ENCODE peak calls at places on chromosomes 2 and 18, in ten cellular contexts. B is body of pancreas, U is neural progenitor cell, M is lower leg skin, F is GM12865, R is NT2/D1, D is kidney epithelial cell, A is right cardiac atrium, W is foreskin fibroblast, P is Peyer's patch. J is an unnamed sample.

GRCh38 chr2:223600056-223600455 is 2.1 kb downstream of the SCG2 start:
- DNase-seq in F (no peak), U (no peak), M (no peak), R (no peak), P (no peak), D (no peak), B (no peak), W (peak), A (no peak), J (no peak)

GRCh38 chr2:156864230-156864629 is 393.3 kb upstream of the GALNT5 start:
- DNase-seq in B (no peak), A (no peak), R (no peak), F (no peak), U (no peak), W (no peak), M (no peak), P (no peak), D (no peak), J (no peak)

GRCh38 chr2:199316851-199317250 is 140.9 kb downstream of the SATB2 start:
- DNase-seq in B (no peak), F (no peak), U (no peak), P (no peak), A (no peak), W (no peak), R (no peak), D (no peak), M (no peak), J (no peak)

GRCh38 chr2:166765141-166765540 is 123.1 kb upstream of the XIRP2 start:
- DNase-seq in D (no peak), B (no peak), R (no peak), F (no peak), M (no peak), U (peak), W (peak), P (no peak), A (no peak), J (no peak)

GRCh38 chr2:231000211-231000904 is 4.4 kb downstream of the SPATA3 start:
- DNase-seq in W (no peak), B (peak), M (no peak), F (no peak), U (peak), P (no peak), R (no peak), D (no peak), A (no peak), J (no peak)

GRCh38 chr2:236210536-236210935 is 42.4 kb upstream of the GBX2 start:
- DNase-seq in R (no peak), B (no peak), P (no peak), F (no peak), U (no peak), W (no peak), D (no peak), A (no peak), M (peak), J (no peak)

GRCh38 chr2:200302940-200303727 is 3.4 kb upstream of the SPATS2L start:
- DNase-seq in R (no peak), U (no peak), M (no peak), P (no peak), A (no peak), B (no peak), W (peak), F (peak), D (peak), J (peak)

GRCh38 chr2:98937906-98938305 is 1.9 kb upstream of the CRACDL start:
- DNase-seq in R (no peak), U (no peak), A (no peak), W (no peak), F (no peak), B (no peak), M (no peak), D (no peak), P (no peak), J (no peak)

GRCh38 chr2:160063266-160063665 is 851 bp upstream of the PLA2R1 start:
- DNase-seq in B (no peak), U (no peak), P (no peak), M (no peak), R (no peak), D (no peak), W (no peak), A (no peak), F (no peak), J (no peak)

GRCh38 chr2:25279091-25279651 is 62.6 kb downstream of the DNMT3A start:
- DNase-seq in B (peak), M (peak), D (no peak), F (peak), W (peak), P (peak), U (no peak), R (no peak), A (peak), J (no peak)

GRCh38 chr2:132991464-132992045 is 321.6 kb upstream of the LYPD1 start:
- DNase-seq in R (no peak), B (peak), A (no peak), D (no peak), F (no peak), P (no peak), M (no peak), U (no peak), W (no peak), J (no peak)

GRCh38 chr2:111616651-111617218 is 267.3 kb downstream of the ANAPC1 start:
- DNase-seq in D (no peak), W (no peak), A (no peak), F (no peak), R (no peak), P (no peak), U (no peak), B (no peak), M (no peak), J (no peak)

GRCh38 chr18:48994926-48995835 is 44.4 kb upstream of the SMAD7 start:
- DNase-seq in F (no peak), R (no peak), M (no peak), A (no peak), D (no peak), W (no peak), B (no peak), U (no peak), P (no peak), J (no peak)

GRCh38 chr2:202109737-202110184 is 36.7 kb downstream of the KIAA2012 start:
- DNase-seq in F (no peak), M (peak), B (peak), U (peak), R (no peak), D (no peak), A (peak), W (peak), P (peak), J (peak)

GRCh38 chr2:188677182-188677581 is 297.0 kb upstream of the COL3A1 start:
- DNase-seq in R (no peak), A (no peak), D (no peak), P (no peak), U (no peak), M (no peak), F (no peak), W (peak), B (no peak), J (no peak)

GRCh38 chr2:127381762-127382161 is 6.0 kb downstream of the MAP3K2 start:
- DNase-seq in D (no peak), A (no peak), R (no peak), W (no peak), P (no peak), U (no peak), B (no peak), M (no peak), F (no peak), J (no peak)

GRCh38 chr2:197079414-197079813 is 152.9 kb upstream of the PGAP1 start:
- DNase-seq in R (no peak), B (no peak), D (no peak), M (no peak), A (no peak), U (no peak), P (no peak), F (no peak), W (peak), J (no peak)

GRCh38 chr2:235389626-235390025 is 104.2 kb upstream of the AGAP1 start:
- DNase-seq in F (peak), P (no peak), B (no peak), A (no peak), M (no peak), W (no peak), D (no peak), U (no peak), R (no peak), J (no peak)

GRCh38 chr2:20450201-20451108 is 3.6 kb downstream of the RHOB start:
- DNase-seq in P (peak), D (no peak), F (no peak), U (peak), M (peak), A (peak), R (no peak), W (peak), B (peak), J (peak)

GRCh38 chr2:193584001-193584400 is 1389.3 kb upstream of the TMEFF2 start:
- DNase-seq in F (no peak), U (peak), W (peak), R (peak), B (no peak), P (no peak), M (no peak), D (no peak), A (no peak), J (no peak)

GRCh38 chr2:65397122-65397521 is 35.3 kb downstream of the SPRED2 start:
- DNase-seq in B (no peak), P (no peak), U (no peak), D (no peak), R (no peak), F (peak), M (no peak), A (no peak), W (peak), J (peak)

GRCh38 chr2:206611191-206611590 is 31.1 kb upstream of the FAM237A start:
- DNase-seq in P (no peak), F (no peak), U (no peak), B (no peak), R (no peak), M (no peak), D (no peak), W (peak), A (no peak), J (no peak)

GRCh38 chr2:39947294-39948015 is 168.4 kb upstream of the THUMPD2 start:
- DNase-seq in D (no peak), P (no peak), B (no peak), A (no peak), M (no peak), U (no peak), F (no peak), R (no peak), W (no peak), J (no peak)

GRCh38 chr2:62427146-62427545 is 78.8 kb downstream of the TMEM17 start:
- DNase-seq in F (no peak), P (no peak), D (no peak), A (no peak), M (no peak), R (no peak), W (no peak), U (no peak), B (no peak), J (no peak)

GRCh38 chr2:37689751-37690150 is 18.3 kb upstream of the CDC42EP3 start:
- DNase-seq in R (no peak), A (no peak), D (no peak), B (no peak), P (no peak), F (no peak), M (no peak), W (no peak), U (no peak), J (no peak)

GRCh38 chr18:11993264-11993916 is 12.1 kb downstream of the IMPA2 start:
- DNase-seq in B (no peak), F (no peak), U (no peak), M (no peak), P (no peak), W (no peak), D (no peak), A (no peak), R (no peak), J (no peak)

GRCh38 chr2:111924617-111925107 is 26.3 kb downstream of the MERTK start:
- DNase-seq in R (no peak), P (no peak), F (no peak), D (no peak), B (no peak), U (no peak), M (no peak), W (no peak), A (no peak), J (no peak)

GRCh38 chr2:149068996-149069888 is 30.7 kb downstream of the LYPD6B start:
- DNase-seq in U (no peak), R (no peak), A (no peak), D (peak), W (peak), B (no peak), P (no peak), F (no peak), M (peak), J (no peak)

GRCh38 chr18:666177-666576 is 8.7 kb downstream of the TYMS start:
- DNase-seq in B (no peak), W (no peak), M (no peak), P (no peak), R (no peak), D (no peak), F (no peak), U (peak), A (no peak), J (no peak)

GRCh38 chr2:238513346-238513745 is 86.6 kb downstream of the ASB1 start:
- DNase-seq in F (peak), M (no peak), R (peak), A (no peak), P (no peak), B (no peak), W (peak), U (peak), D (no peak), J (no peak)

GRCh38 chr2:4053769-4054493 is 350.6 kb downstream of the DCDC2C start:
- DNase-seq in U (no peak), D (no peak), M (no peak), A (no peak), B (no peak), W (no peak), F (no peak), R (no peak), P (no peak), J (no peak)

GRCh38 chr18:12639990-12640880 is 17.7 kb downstream of the SPIRE1 start:
- DNase-seq in M (no peak), R (no peak), P (no peak), B (no peak), F (no peak), W (peak), U (no peak), D (no peak), A (peak), J (peak)

GRCh38 chr2:206723288-206723687 is 5.1 kb upstream of the DYTN start:
- DNase-seq in F (no peak), U (no peak), P (no peak), M (no peak), B (no peak), W (no peak), A (no peak), D (no peak), R (no peak), J (no peak)

GRCh38 chr18:9985641-9986040 is 71.8 kb downstream of the VAPA start:
- DNase-seq in A (no peak), U (no peak), F (no peak), P (no peak), R (no peak), M (no peak), B (no peak), W (no peak), D (no peak), J (no peak)

GRCh38 chr2:218877891-218878290 is 2.8 kb upstream of the WNT10A start:
- DNase-seq in B (no peak), R (no peak), U (peak), D (no peak), P (no peak), M (no peak), A (no peak), W (no peak), F (no peak), J (no peak)

GRCh38 chr2:110105608-110106467 is 9.8 kb downstream of the MALL start:
- DNase-seq in F (no peak), W (peak), B (peak), R (no peak), D (peak), U (no peak), P (peak), A (no peak), M (no peak), J (no peak)

GRCh38 chr2:11159574-11160170 is 4.4 kb downstream of the SLC66A3 start:
- DNase-seq in R (no peak), U (no peak), D (no peak), M (no peak), B (no peak), W (no peak), P (no peak), A (no peak), F (no peak), J (no peak)

DNA sequence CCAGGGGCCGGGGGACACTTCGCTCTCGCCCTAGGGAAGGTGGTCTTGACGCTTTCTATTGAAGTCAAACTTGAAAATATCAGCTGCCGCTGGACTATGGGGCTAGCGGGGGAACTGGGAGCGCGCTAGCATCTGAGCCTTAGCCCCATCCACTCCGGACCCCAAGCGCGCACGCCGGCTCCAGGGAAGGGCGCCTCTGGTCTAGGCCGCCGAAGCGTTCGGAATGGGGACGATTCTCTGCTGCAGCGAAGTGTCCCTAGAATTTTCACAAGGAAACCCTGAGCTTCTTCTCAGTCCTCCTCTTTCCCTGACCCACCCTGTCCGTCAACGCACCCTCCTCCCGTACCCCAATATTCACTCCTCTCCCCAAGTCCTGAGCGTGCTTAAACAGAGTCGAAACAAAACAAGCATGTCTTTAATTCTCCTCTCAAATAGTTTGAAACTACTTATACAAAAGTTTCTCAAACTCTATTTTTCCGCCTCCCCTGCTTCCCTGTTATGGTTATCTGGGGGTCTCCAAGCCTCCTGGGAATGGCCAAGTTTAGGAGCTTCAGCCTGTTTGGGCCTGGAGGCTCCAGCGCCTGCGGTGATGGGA is 5.0 kb downstream of the RAX start:
- DNase-seq in R (no peak), M (no peak), D (no peak), F (no peak), W (no peak), U (peak), A (no peak), P (no peak), B (no peak), J (no peak)
- H3K4me3 ChIP-seq in R (peak), M (no peak), D (no peak), F (no peak), W (no peak), U (peak), A (no peak), P (no peak), B (no peak), J (no peak)

GRCh38 chr18:2572144-2572682 is 856 bp downstream of the NDC80 start:
- DNase-seq in U (no peak), M (no peak), A (no peak), P (no peak), R (no peak), B (no peak), W (no peak), F (peak), D (no peak), J (no peak)

GRCh38 chr18:2571200-2572143 is at the start of the genes METTL4 and NDC80:
- DNase-seq in U (peak), D (peak), P (peak), R (peak), F (peak), M (peak), W (peak), B (peak), A (peak), J (peak)

GRCh38 chr18:2572892-2573291 is 1.5 kb downstream of the NDC80 start:
- DNase-seq in W (peak), A (no peak), B (no peak), D (no peak), F (no peak), R (no peak), P (no peak), U (no peak), M (no peak), J (no peak)

GRCh38 chr18:2570772-2571199 is 519 bp downstream of the METTL4 start:
- DNase-seq in W (peak), A (peak), R (no peak), M (peak), D (no peak), B (peak), U (peak), P (peak), F (peak), J (peak)

DNA sequence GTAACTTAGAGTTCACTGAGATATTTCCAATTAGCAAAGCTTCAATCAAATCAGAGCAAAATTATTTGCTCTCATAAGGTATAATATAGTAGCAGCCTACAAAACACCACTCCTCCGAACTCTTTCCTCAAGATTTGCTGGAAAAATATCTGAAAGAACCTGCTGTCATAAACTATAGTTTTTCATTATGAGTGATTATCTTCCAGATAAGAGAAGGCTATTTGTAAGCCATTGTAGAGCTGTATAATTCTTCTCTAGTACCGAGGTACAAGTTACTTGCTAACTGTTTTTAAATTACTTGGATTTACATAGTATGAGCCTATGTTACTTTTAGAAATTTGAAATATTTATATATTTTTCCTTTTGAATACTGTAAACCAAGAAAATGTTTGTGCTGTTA is 2.1 kb downstream of the NDC80 start:
- DNase-seq in W (no peak), B (no peak), U (no peak), D (no peak), A (no peak), P (no peak), R (no peak), F (no peak), M (no peak), J (no peak)
- H3K4me3 ChIP-seq in W (peak), B (no peak), U (peak), D (peak), A (no peak), P (no peak), R (peak), F (peak), M (no peak), J (peak)

GRCh38 chr2:213233438-213234330 is 50.6 kb upstream of the SPAG16 start:
- DNase-seq in D (no peak), B (no peak), W (no peak), P (no peak), A (no peak), M (no peak), U (no peak), R (no peak), F (no peak), J (no peak)
- H3K4me3 ChIP-seq in D (no peak), B (no peak), W (no peak), P (no peak), A (no peak), M (no peak), U (peak), R (no peak), F (peak), J (no peak)

GRCh38 chr2:54755641-54756326 is 32.3 kb downstream of the EML6 start:
- DNase-seq in R (no peak), P (no peak), B (no peak), W (no peak), D (no peak), U (no peak), F (peak), A (no peak), M (no peak), J (no peak)
- H3K4me3 ChIP-seq in R (no peak), P (no peak), B (no peak), W (no peak), D (no peak), U (no peak), F (no peak), A (no peak), M (no peak), J (no peak)